ENCODE peak calls at places on chromosomes 3 and 15, in nine cellular contexts. M is NCI-H2081, D is right atrium auricular region, A is astrocyte of the spinal cord, G is GM12891, B is M059J, F is ACHN, J is retinal pigment epithelial cell, Y is cardiac muscle cell. C is an unnamed sample.

GRCh38 chr3:141950572-141951493 is 74.4 kb downstream of the ATP1B3 start:
- DNase-seq in J (no peak), Y (no peak), G (no peak), M (no peak), D (no peak), B (no peak), F (no peak), A (no peak), C (no peak)

GRCh38 chr3:191005790-191006189 is 143.3 kb upstream of the GMNC start:
- DNase-seq in G (no peak), Y (no peak), D (no peak), F (no peak), M (no peak), A (peak), B (no peak), J (no peak), C (peak)

GRCh38 chr3:168847293-168847883 is 751.7 kb upstream of the GOLIM4 start:
- DNase-seq in F (peak), G (no peak), J (no peak), D (no peak), Y (peak), M (peak), A (peak), B (peak), C (peak)

GRCh38 chr3:78825118-78825857 is 942.5 kb downstream of the ROBO1 start:
- DNase-seq in J (no peak), B (no peak), M (no peak), Y (peak), G (no peak), A (no peak), F (no peak), D (no peak), C (peak)

GRCh38 chr15:70121656-70122297 is 24.1 kb upstream of the TLE3 start:
- DNase-seq in B (peak), A (peak), F (peak), D (peak), Y (peak), G (no peak), J (no peak), M (no peak), C (no peak)

GRCh38 chr3:140501054-140501769 is 176.7 kb upstream of the TRIM42 start:
- DNase-seq in Y (no peak), A (no peak), M (no peak), B (peak), D (no peak), J (peak), F (no peak), G (no peak), C (no peak)

GRCh38 chr15:78067328-78068241 is 9.9 kb downstream of the TBC1D2B start:
- DNase-seq in G (no peak), B (peak), F (no peak), M (no peak), J (peak), D (no peak), Y (no peak), A (no peak), C (no peak)

GRCh38 chr3:59178698-59179097 is 128.9 kb upstream of the CFAP20DC start:
- DNase-seq in G (no peak), Y (no peak), A (no peak), J (no peak), F (no peak), M (no peak), D (no peak), B (no peak), C (no peak)

GRCh38 chr15:76150971-76151598 is 91.3 kb downstream of the TMEM266 start:
- DNase-seq in B (peak), J (peak), D (peak), Y (peak), G (peak), F (peak), A (peak), M (peak), C (peak)

GRCh38 chr15:38944551-38944950 is 379.9 kb upstream of the RASGRP1 start:
- DNase-seq in B (no peak), M (no peak), A (no peak), Y (no peak), D (no peak), F (no peak), G (no peak), J (no peak), C (no peak)